ENCODE peak calls at places on chromosomes 11 and 22, in four cellular contexts. S, F, Y and U are unnamed samples.

GRCh38 chr22:47052236-47053012 is 290.0 kb downstream of the TBC1D22A start:
- DNase-seq in S (no peak), F (no peak), Y (no peak), U (no peak)

GRCh38 chr11:91927448-91927847 is 297.2 kb upstream of the FAT3 start:
- DNase-seq in S (no peak), F (no peak), Y (no peak), U (no peak)

GRCh38 chr11:118918128-118918685 is 7.5 kb downstream of the BCL9L start:
- DNase-seq in S (no peak), F (no peak), Y (peak; percentile 85), U (no peak)

GRCh38 chr11:111260761-111261160 is 15.2 kb downstream of the POU2AF2 start:
- DNase-seq in S (no peak), F (no peak), Y (no peak), U (no peak)

GRCh38 chr11:96267490-96268010 is 75.4 kb downstream of the MAML2 start:
- DNase-seq in S (peak; percentile 47), F (peak; percentile 95), Y (no peak), U (no peak)

GRCh38 chr11:22659783-22660182 is 6.6 kb upstream of the GAS2 start:
- DNase-seq in S (no peak), F (no peak), Y (no peak), U (no peak)

GRCh38 chr11:89181111-89181510 is 3.4 kb downstream of the TYR start:
- DNase-seq in S (no peak), F (no peak), Y (no peak), U (no peak)

GRCh38 chr11:107043242-107043991 is 25.1 kb upstream of the GUCY1A2 start:
- DNase-seq in S (no peak), F (peak; percentile 71), Y (no peak), U (no peak)

GRCh38 chr11:80702264-80702663 is 1261.4 kb upstream of the TENM4 start:
- DNase-seq in S (no peak), F (no peak), Y (no peak), U (no peak)

GRCh38 chr11:88338223-88338661 is 706 bp upstream of the CTSC start:
- DNase-seq in S (no peak), F (no peak), Y (peak; percentile 64), U (peak; percentile 94)

GRCh38 chr11:60866911-60867870 is at the start of gene ZP1:
- DNase-seq in S (no peak), F (no peak), Y (no peak), U (no peak)

GRCh38 chr11:12806113-12806512 is 131.9 kb downstream of the TEAD1 start:
- DNase-seq in S (no peak), F (no peak), Y (no peak), U (no peak)

GRCh38 chr11:87421422-87421821 is 383.7 kb downstream of the TMEM135 start:
- DNase-seq in S (peak; percentile 11), F (peak; percentile 27), Y (peak; percentile 82), U (peak; percentile 39)

GRCh38 chr11:24593332-24593731 is 96.5 kb downstream of the LUZP2 start:
- DNase-seq in S (no peak), F (no peak), Y (no peak), U (no peak)

GRCh38 chr11:71447791-71448256 is 369 bp downstream of the DHCR7 start:
- DNase-seq in S (no peak), F (no peak), Y (peak; percentile 39), U (peak; percentile 9)

GRCh38 chr22:46844606-46845210 is 82.3 kb downstream of the TBC1D22A start:
- DNase-seq in S (no peak), F (no peak), Y (no peak), U (no peak)

GRCh38 chr11:93935826-93936225 is 85.3 kb upstream of the HEPHL1 start:
- DNase-seq in S (no peak), F (no peak), Y (no peak), U (no peak)

GRCh38 chr11:134436781-134437180 is 24.7 kb upstream of the B3GAT1 start:
- DNase-seq in S (no peak), F (no peak), Y (no peak), U (no peak)

GRCh38 chr22:17570851-17571631 is 7.7 kb downstream of the SLC25A18 start:
- DNase-seq in S (no peak), F (no peak), Y (no peak), U (no peak)

GRCh38 chr11:93067881-93068390 is 98.5 kb downstream of the MTNR1B start:
- DNase-seq in S (no peak), F (no peak), Y (no peak), U (no peak)

GRCh38 chr22:39940757-39941305 is 19.4 kb upstream of the TMA7B start:
- DNase-seq in S (no peak), F (no peak), Y (no peak), U (no peak)

GRCh38 chr11:67265633-67266423 is 445 bp upstream of the GRK2 start:
- DNase-seq in S (peak; percentile 78), F (no peak), Y (peak; percentile 84), U (no peak)

GRCh38 chr11:10325398-10326079 is 20.7 kb downstream of the ADM start:
- DNase-seq in S (no peak), F (no peak), Y (no peak), U (no peak)

GRCh38 chr22:46577361-46578249 is 40.2 kb upstream of the CELSR1 start:
- DNase-seq in S (no peak), F (no peak), Y (no peak), U (no peak)

GRCh38 chr11:14773755-14774154 is 118.3 kb downstream of the CYP2R1 start:
- DNase-seq in S (no peak), F (no peak), Y (peak; percentile 14), U (no peak)

GRCh38 chr11:73415854-73416615 is 39.8 kb downstream of the RELT start:
- DNase-seq in S (no peak), F (no peak), Y (no peak), U (no peak)

GRCh38 chr11:123300874-123301695 is 106.0 kb upstream of the CLMP start:
- DNase-seq in S (no peak), F (peak; percentile 47), Y (peak; percentile 6), U (peak; percentile 33)

GRCh38 chr22:26887456-26887855 is 230.1 kb downstream of the MIAT start:
- DNase-seq in S (no peak), F (no peak), Y (no peak), U (no peak)

GRCh38 chr22:22938672-22939536 is 51.3 kb downstream of the IGLL5 start:
- DNase-seq in S (no peak), F (no peak), Y (no peak), U (no peak)

GRCh38 chr22:37681556-37682049 is 4.5 kb upstream of the NOL12 start:
- DNase-seq in S (peak; percentile 69), F (no peak), Y (peak; percentile 87), U (peak; percentile 74)

GRCh38 chr11:48052183-48053040 is 72.1 kb downstream of the PTPRJ start:
- DNase-seq in S (no peak), F (no peak), Y (no peak), U (no peak)

GRCh38 chr22:27380826-27381225 is 420.7 kb downstream of the MN1 start:
- DNase-seq in S (no peak), F (no peak), Y (no peak), U (no peak)

GRCh38 chr11:17803751-17804334 is 69.3 kb downstream of the KCNC1 start:
- DNase-seq in S (no peak), F (no peak), Y (no peak), U (no peak)

GRCh38 chr11:17810041-17810440 is 75.5 kb downstream of the KCNC1 start:
- DNase-seq in S (no peak), F (no peak), Y (no peak), U (no peak)

GRCh38 chr11:17805873-17806272 is 71.3 kb downstream of the KCNC1 start:
- DNase-seq in S (no peak), F (no peak), Y (no peak), U (no peak)

GRCh38 chr11:17805043-17805442 is 70.5 kb downstream of the KCNC1 start:
- DNase-seq in S (no peak), F (no peak), Y (no peak), U (no peak)

DNA sequence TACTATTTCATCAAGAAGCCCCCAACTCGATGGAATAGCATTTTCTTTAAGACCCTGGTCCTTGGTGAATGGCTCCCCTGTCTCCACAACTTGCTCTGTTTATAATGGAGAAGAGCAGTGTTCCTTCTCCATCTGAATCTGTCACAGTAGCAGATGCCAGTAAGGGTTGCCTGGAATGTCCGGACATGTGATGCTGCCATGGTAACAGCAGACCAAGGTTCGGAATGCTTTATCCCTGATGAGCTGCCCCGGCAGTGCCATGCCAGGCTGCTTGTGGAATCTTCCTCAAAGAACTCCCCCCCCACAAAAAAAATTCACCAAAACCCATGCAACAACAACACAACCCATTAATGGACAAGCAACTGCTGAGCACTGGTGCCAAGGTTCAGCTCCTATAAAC is 72.5 kb downstream of the KCNC1 start:
- DNase-seq in S (no peak), F (no peak), Y (no peak), U (no peak)
- TF ChIP-seq SPI1 in S (no peak), F (no peak), Y (no peak), U (no peak)

GRCh38 chr22:29309332-29310064 is 3.0 kb downstream of the GAS2L1 start:
- DNase-seq in S (peak; percentile 8), F (no peak), Y (no peak), U (no peak)
- TF ChIP-seq SPI1 in S (no peak), F (no peak), Y (no peak), U (no peak)

GRCh38 chr11:117874253-117874909 is 2.1 kb downstream of the FXYD6 start:
- DNase-seq in S (no peak), F (no peak), Y (no peak), U (no peak)

GRCh38 chr11:117874910-117875396 is 1.5 kb downstream of the FXYD6 start:
- DNase-seq in S (no peak), F (no peak), Y (no peak), U (no peak)

GRCh38 chr11:117876049-117876340 is 463 bp downstream of the FXYD6 start:
- DNase-seq in S (no peak), F (no peak), Y (no peak), U (no peak)

GRCh38 chr11:117876341-117877119 is at the start of gene FXYD6:
- DNase-seq in S (no peak), F (no peak), Y (no peak), U (no peak)

GRCh38 chr11:117875397-117876048 is 935 bp downstream of the FXYD6 start:
- DNase-seq in S (no peak), F (no peak), Y (no peak), U (no peak)
- TF ChIP-seq SPI1 in S (no peak), F (no peak), Y (no peak), U (no peak)

DNA sequence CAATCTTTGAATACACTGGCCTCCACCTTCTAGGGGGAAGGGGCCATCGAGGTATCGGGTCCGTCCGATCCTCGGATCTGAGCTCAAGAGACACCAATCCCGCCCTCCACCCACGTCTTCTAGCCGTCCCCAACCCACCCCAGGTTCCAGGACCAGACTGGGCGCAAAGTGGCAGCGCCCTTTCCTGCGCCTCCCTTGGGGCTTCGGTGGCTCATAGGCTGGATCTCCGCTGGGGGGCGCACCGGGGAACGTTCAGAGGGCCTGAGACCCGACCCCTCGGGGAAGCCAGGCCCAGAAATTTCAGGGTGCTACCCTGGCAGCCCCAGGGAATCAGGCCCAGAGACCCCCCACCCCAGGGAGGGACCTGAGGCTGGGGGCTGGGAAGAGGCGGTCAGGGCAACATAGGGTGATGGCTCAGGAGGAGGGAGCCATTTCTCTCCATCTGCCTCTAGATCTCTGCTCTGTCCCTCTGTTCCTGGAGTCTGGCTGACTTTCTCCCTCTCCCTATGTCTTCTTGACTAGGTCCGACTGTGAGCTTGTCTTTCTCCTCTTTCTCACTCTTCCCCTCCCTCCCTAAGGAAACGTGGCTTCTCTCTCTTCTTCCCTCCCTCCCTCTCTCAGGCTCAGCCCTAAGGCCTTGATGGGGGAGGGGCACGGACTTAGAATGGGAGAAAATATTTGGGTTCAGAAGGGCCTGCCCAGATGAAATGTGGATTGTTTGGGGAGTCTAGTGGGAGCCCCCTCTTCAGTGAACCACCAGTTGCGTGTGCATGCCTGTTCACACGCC is 1.1 kb downstream of the CREB3L1 start:
- DNase-seq in S (no peak), F (no peak), Y (peak; percentile 88), U (no peak)
- TF ChIP-seq SPI1 in S (no peak), F (no peak), Y (no peak), U (no peak)

GRCh38 chr11:65868907-65869306 is 3.7 kb downstream of the EFEMP2 start:
- DNase-seq in S (no peak), F (no peak), Y (no peak), U (no peak)
- TF ChIP-seq SPI1 in S (no peak), F (no peak), Y (no peak), U (no peak)